ENCODE peak calls at places on chromosomes 12 and 14, in ten cellular contexts. L is CD4-positive, alpha-beta T cell; K is stomach; B is effector memory CD8-positive, alpha-beta T cell; O is stimulated activated CD4-positive, alpha-beta T cell treated with anti-CD3 and anti-CD28 coated beads, TNF-alpha, amount 100 ng/mL, for 4 hours; I is fibroblast of the aortic adventitia; H is pancreas; V is left colon; R is HuH-7.5; E is NCI-H187. Y is an unnamed sample.

GRCh38 chr14:94970937-94971730 is 186.2 kb downstream of the DICER1 start:
- DNase-seq in K (no peak), H (no peak), V (no peak), L (no peak), O (no peak), B (no peak), I (peak; percentile 33), R (no peak), E (no peak), Y (no peak)

GRCh38 chr14:59583755-59584154 is 7.1 kb upstream of the CCDC175 start:
- DNase-seq in V (no peak), O (no peak), E (peak; percentile 34), R (no peak), H (no peak), I (peak; percentile 67), B (no peak), L (no peak), K (no peak), Y (no peak)

GRCh38 chr12:18171571-18171970 is 81.6 kb upstream of the RERGL start:
- DNase-seq in L (no peak), O (no peak), H (no peak), V (no peak), B (no peak), R (no peak), I (peak; percentile 55), E (no peak), K (no peak), Y (no peak)

GRCh38 chr12:75877588-75878381 is 153.8 kb downstream of the PHLDA1 start:
- DNase-seq in I (peak; percentile 67), V (no peak), O (no peak), R (no peak), L (no peak), K (no peak), H (no peak), E (no peak), B (no peak), Y (no peak)

GRCh38 chr12:76664731-76665130 is 99.2 kb upstream of the ZDHHC17 start:
- DNase-seq in L (no peak), R (no peak), H (no peak), V (no peak), E (no peak), B (no peak), I (no peak), K (no peak), O (no peak), Y (no peak)

GRCh38 chr14:58617619-58618018 is 20.1 kb upstream of the DACT1 start:
- DNase-seq in I (no peak), R (no peak), H (no peak), K (no peak), E (no peak), O (no peak), L (no peak), V (no peak), B (no peak), Y (no peak)

GRCh38 chr12:50132505-50133135 is 20.6 kb downstream of the COX14 start:
- DNase-seq in B (no peak), I (peak; percentile 78), E (no peak), R (no peak), K (no peak), V (no peak), O (no peak), H (no peak), L (no peak), Y (no peak)

GRCh38 chr14:65594153-65594881 is 181.8 kb downstream of the FUT8 start:
- DNase-seq in R (peak; percentile 15), L (no peak), K (peak; percentile 72), V (peak; percentile 67), E (no peak), O (no peak), B (no peak), H (peak; percentile 55), I (no peak), Y (peak; percentile 13)

GRCh38 chr12:23006413-23006812 is 381.4 kb downstream of the ETNK1 start:
- DNase-seq in L (no peak), K (no peak), E (no peak), B (no peak), O (no peak), R (no peak), H (no peak), V (no peak), I (no peak), Y (no peak)

GRCh38 chr12:83800022-83800421 is 1112.6 kb downstream of the SLC6A15 start:
- DNase-seq in K (no peak), R (no peak), V (no peak), E (no peak), O (no peak), H (no peak), L (no peak), I (no peak), B (no peak), Y (no peak)

GRCh38 chr12:21852251-21852650 is 77.7 kb upstream of the KCNJ8 start:
- DNase-seq in E (no peak), H (no peak), V (no peak), R (no peak), O (no peak), K (no peak), B (no peak), L (no peak), I (peak; percentile 67), Y (peak; percentile 7)

Y was measured in A549.